ENCODE peak calls at places on chromosomes 12 and 14, in four cellular contexts. One of them, this sample, is unnamed.

GRCh38 chr12:8036366-8036765 is 3.9 kb downstream of the FOXJ2 start:
- DNase-seq in neural progenitor cell: no peak
- DNase-seq in astrocyte: no peak
- DNase-seq in fibroblast of lung: peak; percentile 23
- DNase-seq in this sample: no peak

GRCh38 chr14:74313601-74314000 is 10.9 kb upstream of the ABCD4 start:
- DNase-seq in neural progenitor cell: no peak
- DNase-seq in astrocyte: no peak
- DNase-seq in fibroblast of lung: no peak
- DNase-seq in this sample: no peak

GRCh38 chr12:48105321-48105866 is 485 bp downstream of the SENP1 start:
- DNase-seq in neural progenitor cell: peak; percentile 14
- DNase-seq in astrocyte: peak; percentile 12
- DNase-seq in fibroblast of lung: no peak
- DNase-seq in this sample: peak; percentile 63

GRCh38 chr12:79006306-79006705 is 141.7 kb downstream of the SYT1 start:
- DNase-seq in neural progenitor cell: no peak
- DNase-seq in astrocyte: peak; percentile 52
- DNase-seq in fibroblast of lung: peak; percentile 54
- DNase-seq in this sample: peak; percentile 39

GRCh38 chr12:67456281-67456918 is 187.2 kb downstream of the CAND1 start:
- DNase-seq in neural progenitor cell: peak; percentile 33
- DNase-seq in astrocyte: peak; percentile 85
- DNase-seq in fibroblast of lung: peak; percentile 90
- DNase-seq in this sample: peak; percentile 82

GRCh38 chr14:53285806-53286205 is 132.7 kb upstream of the DDHD1 start:
- DNase-seq in neural progenitor cell: no peak
- DNase-seq in astrocyte: no peak
- DNase-seq in fibroblast of lung: no peak
- DNase-seq in this sample: no peak

GRCh38 chr12:120726961-120727360 is 1.3 kb downstream of the ACADS start:
- DNase-seq in neural progenitor cell: no peak
- DNase-seq in astrocyte: no peak
- DNase-seq in fibroblast of lung: no peak
- DNase-seq in this sample: no peak

GRCh38 chr14:39091716-39092115 is 11.3 kb downstream of the SEC23A start:
- DNase-seq in neural progenitor cell: no peak
- DNase-seq in astrocyte: no peak
- DNase-seq in fibroblast of lung: no peak
- DNase-seq in this sample: no peak

GRCh38 chr12:120719072-120719471 is 6.6 kb upstream of the ACADS start:
- DNase-seq in neural progenitor cell: no peak
- DNase-seq in astrocyte: no peak
- DNase-seq in fibroblast of lung: no peak
- DNase-seq in this sample: no peak

GRCh38 chr14:23051482-23051881 is 5.8 kb downstream of the CDH24 start:
- DNase-seq in neural progenitor cell: no peak
- DNase-seq in astrocyte: no peak
- DNase-seq in fibroblast of lung: no peak
- DNase-seq in this sample: no peak

GRCh38 chr14:96626916-96627315 is 124.7 kb downstream of the PAPOLA start:
- DNase-seq in neural progenitor cell: no peak
- DNase-seq in astrocyte: no peak
- DNase-seq in fibroblast of lung: no peak
- DNase-seq in this sample: no peak

GRCh38 chr12:10361084-10361483 is 28.8 kb downstream of the KLRK1 start:
- DNase-seq in neural progenitor cell: no peak
- DNase-seq in astrocyte: no peak
- DNase-seq in fibroblast of lung: peak; percentile 29
- DNase-seq in this sample: no peak

GRCh38 chr12:93135286-93136239 is 206.5 kb upstream of the EEA1 start:
- DNase-seq in neural progenitor cell: no peak
- DNase-seq in astrocyte: no peak
- DNase-seq in fibroblast of lung: peak; percentile 20
- DNase-seq in this sample: peak; percentile 83

GRCh38 chr12:123621101-123621500 is 12.4 kb downstream of the EIF2B1 start:
- DNase-seq in neural progenitor cell: no peak
- DNase-seq in astrocyte: no peak
- DNase-seq in fibroblast of lung: no peak
- DNase-seq in this sample: no peak

GRCh38 chr14:41607966-41608663 is 1.4 kb downstream of the LRFN5 start:
- DNase-seq in neural progenitor cell: peak; percentile 44
- DNase-seq in astrocyte: no peak
- DNase-seq in fibroblast of lung: peak; percentile 14
- DNase-seq in this sample: no peak

GRCh38 chr14:26596722-26597030 is 1.2 kb downstream of the NOVA1 start:
- DNase-seq in neural progenitor cell: no peak
- DNase-seq in astrocyte: no peak
- DNase-seq in fibroblast of lung: peak; percentile 5
- DNase-seq in this sample: peak; percentile 48

GRCh38 chr12:31506907-31507306 is 84.0 kb downstream of the DENND5B start:
- DNase-seq in neural progenitor cell: peak; percentile 23
- DNase-seq in astrocyte: peak; percentile 89
- DNase-seq in fibroblast of lung: peak; percentile 91
- DNase-seq in this sample: no peak

GRCh38 chr12:125549836-125550235 is 484.6 kb downstream of the AACS start:
- DNase-seq in neural progenitor cell: no peak
- DNase-seq in astrocyte: no peak
- DNase-seq in fibroblast of lung: no peak
- DNase-seq in this sample: no peak

GRCh38 chr14:74846168-74846567 is 29.8 kb downstream of the PROX2 start:
- DNase-seq in neural progenitor cell: no peak
- DNase-seq in astrocyte: peak; percentile 44
- DNase-seq in fibroblast of lung: peak; percentile 54
- DNase-seq in this sample: peak; percentile 94

GRCh38 chr12:6092784-6093722 is 31.4 kb downstream of the VWF start:
- DNase-seq in neural progenitor cell: no peak
- DNase-seq in astrocyte: peak; percentile 89
- DNase-seq in fibroblast of lung: peak; percentile 93
- DNase-seq in this sample: peak; percentile 87

GRCh38 chr12:127811988-127812387 is 455.0 kb upstream of the TMEM132C start:
- DNase-seq in neural progenitor cell: peak; percentile 45
- DNase-seq in astrocyte: peak; percentile 99
- DNase-seq in fibroblast of lung: peak; percentile 99
- DNase-seq in this sample: peak; percentile 85

GRCh38 chr12:11762723-11763326 is 113.4 kb downstream of the ETV6 start:
- DNase-seq in neural progenitor cell: no peak
- DNase-seq in astrocyte: no peak
- DNase-seq in fibroblast of lung: peak; percentile 33
- DNase-seq in this sample: no peak

GRCh38 chr12:15787801-15788200 is 1.4 kb downstream of the EPS8 start:
- DNase-seq in neural progenitor cell: no peak
- DNase-seq in astrocyte: no peak
- DNase-seq in fibroblast of lung: no peak
- DNase-seq in this sample: peak; percentile 31
- H3K9ac ChIP-seq in neural progenitor cell: no peak overlapping the region
- H3K9ac ChIP-seq in astrocyte: peak overlapping the region; percentile 97
- H3K9ac ChIP-seq in fibroblast of lung: peak overlapping the region; percentile 85
- H3K9ac ChIP-seq in this sample: peak overlapping the region; percentile 95

GRCh38 chr14:37197421-37198272 is at the start of gene MIPOL1:
- DNase-seq in neural progenitor cell: peak; percentile 86
- DNase-seq in astrocyte: peak; percentile 81
- DNase-seq in fibroblast of lung: peak; percentile 89
- DNase-seq in this sample: peak; percentile 97
- H3K9ac ChIP-seq in neural progenitor cell: no peak within 1 kb of the TSS
- H3K9ac ChIP-seq in astrocyte: peak within 1 kb of the TSS; percentile 83
- H3K9ac ChIP-seq in fibroblast of lung: peak within 1 kb of the TSS; percentile 80
- H3K9ac ChIP-seq in this sample: peak within 1 kb of the TSS; percentile 92

GRCh38 chr14:77710364-77710763 is 2.5 kb downstream of the SLIRP start:
- DNase-seq in neural progenitor cell: no peak
- DNase-seq in astrocyte: no peak
- DNase-seq in fibroblast of lung: no peak
- DNase-seq in this sample: no peak
- H3K9ac ChIP-seq in neural progenitor cell: no peak overlapping the region
- H3K9ac ChIP-seq in astrocyte: peak overlapping the region; percentile 22
- H3K9ac ChIP-seq in fibroblast of lung: no peak overlapping the region
- H3K9ac ChIP-seq in this sample: no peak overlapping the region

DNA sequence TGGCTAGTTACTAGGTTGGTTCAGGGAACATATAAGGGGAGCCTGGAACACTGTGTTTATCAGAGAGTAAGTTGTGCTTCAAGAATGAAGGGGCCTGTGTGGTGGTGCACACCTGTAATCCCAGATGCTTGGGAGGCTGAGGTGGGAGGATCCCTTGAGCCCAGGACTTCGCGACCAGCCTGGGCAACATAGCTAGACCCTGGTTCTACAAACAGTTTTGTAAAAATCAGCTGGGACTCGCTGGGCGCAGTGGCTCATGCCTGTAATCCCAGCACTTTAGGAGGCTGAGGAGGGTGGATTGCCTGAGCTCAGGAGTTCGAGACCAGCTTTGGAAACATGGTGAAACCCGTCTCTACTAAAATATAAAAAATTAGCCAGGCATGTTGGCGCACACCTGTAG is 42.1 kb upstream of the GPR132 start:
- DNase-seq in neural progenitor cell: no peak
- DNase-seq in astrocyte: no peak
- DNase-seq in fibroblast of lung: no peak
- DNase-seq in this sample: no peak
- H3K9ac ChIP-seq in neural progenitor cell: no peak overlapping the region
- H3K9ac ChIP-seq in astrocyte: no peak overlapping the region
- H3K9ac ChIP-seq in fibroblast of lung: no peak overlapping the region
- H3K9ac ChIP-seq in this sample: no peak overlapping the region

DNA sequence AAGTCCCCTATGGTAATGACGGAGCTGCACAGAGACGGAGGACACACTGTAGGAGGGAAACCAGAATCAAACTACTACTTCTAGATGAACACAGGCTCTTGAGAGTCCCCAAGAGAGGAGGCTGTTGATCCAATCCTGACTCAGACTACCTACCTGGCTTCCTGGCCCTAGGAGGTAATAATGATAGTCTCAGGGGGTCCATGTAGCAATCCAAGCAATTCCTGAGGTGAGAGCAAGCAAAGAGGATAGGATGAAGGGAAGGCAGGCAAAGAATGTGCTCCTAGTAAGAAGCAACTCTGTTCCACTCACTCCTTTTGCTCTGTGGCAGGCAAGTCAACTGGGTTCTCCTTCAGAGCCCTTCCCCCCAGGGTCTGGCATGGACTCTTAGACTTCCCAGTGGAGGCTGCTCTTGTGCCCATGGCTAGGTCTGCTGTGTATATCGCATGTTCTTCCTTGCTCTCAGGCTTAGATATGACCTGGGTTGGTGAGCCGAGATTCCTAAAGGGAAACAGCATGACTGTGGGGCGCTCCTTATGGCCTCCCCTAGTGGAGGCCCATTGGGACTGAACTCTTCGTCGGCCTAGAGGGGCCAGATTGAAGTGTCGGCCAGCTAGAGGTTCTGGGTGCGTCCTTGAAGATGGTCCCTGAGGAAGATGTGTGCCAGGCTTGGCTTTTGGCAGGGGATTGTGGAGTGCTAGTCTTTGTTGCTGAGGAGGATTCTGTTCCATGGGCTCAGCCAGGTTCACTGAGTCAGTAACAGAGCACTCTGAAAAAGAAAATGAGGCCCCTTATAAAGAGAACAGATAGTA is 2.1 kb downstream of the TINF2 start:
- DNase-seq in neural progenitor cell: no peak
- DNase-seq in astrocyte: no peak
- DNase-seq in fibroblast of lung: no peak
- DNase-seq in this sample: no peak
- H3K9ac ChIP-seq in neural progenitor cell: no peak overlapping the region
- H3K9ac ChIP-seq in astrocyte: peak overlapping the region; percentile 21
- H3K9ac ChIP-seq in fibroblast of lung: no peak overlapping the region
- H3K9ac ChIP-seq in this sample: peak overlapping the region; percentile 97

DNA sequence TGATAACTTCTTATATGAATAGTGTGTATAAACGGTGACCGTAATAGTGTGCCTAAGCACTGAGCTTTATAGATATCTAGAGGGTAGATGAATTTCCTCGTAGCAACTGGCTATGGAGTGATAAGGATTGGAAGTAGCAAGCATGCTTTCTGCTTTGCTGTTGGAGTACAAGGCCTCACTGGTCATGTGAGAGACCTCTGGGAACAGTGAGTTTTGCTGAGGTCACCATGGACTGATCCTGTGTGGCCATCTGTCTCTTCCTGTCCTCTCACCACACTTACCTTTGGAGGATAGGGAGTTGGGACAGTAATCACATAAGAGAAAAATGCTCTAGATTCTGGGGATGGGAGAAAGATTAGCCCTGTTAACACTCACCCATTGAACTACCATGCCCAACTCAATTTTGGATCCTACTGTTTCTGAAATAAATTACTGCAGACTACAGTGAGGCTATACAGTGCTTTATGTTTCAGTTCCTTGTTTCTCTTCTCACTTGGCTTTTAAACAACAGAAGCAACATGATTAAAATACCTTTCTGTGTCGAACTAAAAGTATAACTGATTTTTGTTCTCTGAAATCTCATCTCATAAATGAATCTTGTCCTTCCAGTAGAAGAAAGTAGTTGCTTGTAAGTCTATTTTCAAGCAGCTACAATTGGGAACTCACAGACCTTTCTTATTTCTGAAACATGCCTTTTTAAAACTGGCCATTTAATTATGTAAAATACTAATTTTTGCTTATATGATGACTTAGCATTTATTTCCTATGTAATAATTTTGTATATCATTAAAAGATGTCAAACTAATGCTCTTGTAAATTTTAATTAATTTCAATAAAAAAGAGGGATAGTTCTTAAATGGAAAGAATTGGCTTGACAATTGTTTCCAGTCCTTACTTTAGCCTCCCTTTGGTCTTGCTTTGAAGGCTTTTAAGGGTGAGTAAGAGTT is 8.3 kb downstream of the TMX1 start:
- DNase-seq in neural progenitor cell: no peak
- DNase-seq in astrocyte: no peak
- DNase-seq in fibroblast of lung: no peak
- DNase-seq in this sample: no peak
- H3K9ac ChIP-seq in neural progenitor cell: no peak overlapping the region
- H3K9ac ChIP-seq in astrocyte: no peak overlapping the region
- H3K9ac ChIP-seq in fibroblast of lung: no peak overlapping the region
- H3K9ac ChIP-seq in this sample: no peak overlapping the region

This sample was measured in adipocyte.